ENCODE peak calls at places on chromosomes 11 and 22, in eight cellular contexts. K, S, L, T, I, J, Y and V are unnamed samples.
A peak's percentile ranks its signal among the peaks of the same experiment; 100 is the strongest.

GRCh38 chr22:50257451-50258360 is 3.8 kb downstream of the MAPK12 start:
- DNase-seq in J (no peak), L (no peak), S (no peak), Y (no peak), K (no peak), T (no peak), I (no peak), V (no peak)

GRCh38 chr22:40721266-40721665 is 42.0 kb downstream of the MCHR1 start:
- DNase-seq in K (peak; percentile 71), S (no peak), L (no peak), J (no peak), I (no peak), Y (peak; percentile 71), T (no peak), V (no peak)

GRCh38 chr11:3929232-3929631 is 73.8 kb downstream of the STIM1 start:
- DNase-seq in S (no peak), K (no peak), Y (peak; percentile 49), L (no peak), J (no peak), T (no peak), I (no peak), V (no peak)

GRCh38 chr11:15157181-15157580 is 42.5 kb downstream of the INSC start:
- DNase-seq in Y (peak; percentile 93), K (no peak), I (no peak), L (no peak), T (no peak), J (no peak), S (no peak), V (peak; percentile 69)

GRCh38 chr11:84800755-84801346 is 826.3 kb downstream of the DLG2 start:
- DNase-seq in L (no peak), S (no peak), I (peak; percentile 15), J (no peak), T (no peak), Y (peak; percentile 36), K (peak; percentile 40), V (no peak)

GRCh38 chr11:35623708-35624168 is 5.5 kb downstream of the FJX1 start:
- DNase-seq in L (no peak), T (no peak), Y (peak; percentile 94), I (peak; percentile 59), S (no peak), K (no peak), J (no peak), V (peak; percentile 91)

GRCh38 chr11:9688716-9689511 is 25.0 kb downstream of the SWAP70 start:
- DNase-seq in S (no peak), J (no peak), L (no peak), K (no peak), I (peak; percentile 39), T (no peak), Y (peak; percentile 81), V (peak; percentile 63)

GRCh38 chr11:34773826-34774225 is 142.4 kb downstream of the APIP start:
- DNase-seq in I (peak; percentile 6), T (no peak), J (no peak), S (no peak), L (no peak), K (peak; percentile 68), Y (peak; percentile 23), V (no peak)

GRCh38 chr22:38868886-38869381 is 3.1 kb downstream of the CBX6 start:
- DNase-seq in J (no peak), Y (peak; percentile 51), I (peak; percentile 10), S (peak; percentile 88), T (peak; percentile 93), L (peak; percentile 84), K (no peak), V (no peak)

GRCh38 chr11:12103411-12104225 is 6.8 kb upstream of the MICAL2 start:
- DNase-seq in L (no peak), Y (no peak), S (no peak), J (no peak), I (no peak), K (no peak), T (peak; percentile 68), V (no peak)

GRCh38 chr22:44192811-44193536 is 12.2 kb downstream of the PARVG start:
- DNase-seq in I (no peak), Y (no peak), K (no peak), J (no peak), L (no peak), S (no peak), T (peak; percentile 77), V (no peak)

GRCh38 chr22:41197808-41198585 is 7.1 kb upstream of the L3MBTL2 start:
- DNase-seq in Y (no peak), L (peak; percentile 55), S (no peak), T (no peak), I (no peak), K (peak; percentile 62), J (no peak), V (no peak)

GRCh38 chr11:98227266-98227665 is 793.5 kb upstream of the CNTN5 start:
- DNase-seq in T (no peak), Y (no peak), I (no peak), J (no peak), L (no peak), K (no peak), S (no peak), V (no peak)

GRCh38 chr22:29519996-29520395 is 33.6 kb downstream of the THOC5 start:
- DNase-seq in T (no peak), S (no peak), L (no peak), K (no peak), I (no peak), Y (no peak), J (no peak), V (no peak)

GRCh38 chr22:25729595-25729994 is 12.4 kb upstream of the MYO18B start:
- DNase-seq in L (no peak), Y (no peak), T (peak; percentile 57), K (no peak), S (no peak), J (no peak), I (no peak), V (no peak)

GRCh38 chr11:12016246-12016645 is 7.8 kb upstream of the DKK3 start:
- DNase-seq in J (no peak), T (peak; percentile 14), L (no peak), I (no peak), K (no peak), Y (no peak), S (no peak), V (no peak)

GRCh38 chr11:8333431-8334401 is 70.0 kb upstream of the LMO1 start:
- DNase-seq in I (no peak), L (no peak), K (peak; percentile 83), J (no peak), S (no peak), Y (no peak), T (no peak), V (no peak)

GRCh38 chr22:29476116-29476515 is 3.9 kb upstream of the NEFH start:
- DNase-seq in S (no peak), J (no peak), Y (no peak), K (no peak), I (no peak), T (no peak), L (no peak), V (no peak)

GRCh38 chr22:29816128-29816527 is 21.9 kb downstream of the ASCC2 start:
- DNase-seq in Y (no peak), K (no peak), S (no peak), J (no peak), L (no peak), T (no peak), I (no peak), V (no peak)

GRCh38 chr11:110029714-110030113 is 63.5 kb upstream of the ZC3H12C start:
- DNase-seq in J (no peak), I (no peak), S (no peak), Y (no peak), K (no peak), L (no peak), T (no peak), V (no peak)

GRCh38 chr11:67407700-67408163 is 3.8 kb downstream of the TBC1D10C start:
- DNase-seq in S (no peak), Y (no peak), K (no peak), I (no peak), T (no peak), J (no peak), L (no peak), V (no peak)
- H3K4me3 ChIP-seq in S (no peak overlapping the region), Y (no peak overlapping the region), K (no peak overlapping the region), I (no peak overlapping the region), T (no peak overlapping the region), J (no peak overlapping the region), L (no peak overlapping the region), V (no peak overlapping the region)

GRCh38 chr22:27601195-27601594 is 200.4 kb downstream of the MN1 start:
- DNase-seq in S (no peak), T (no peak), K (no peak), Y (no peak), J (no peak), L (no peak), I (no peak), V (no peak)

GRCh38 chr22:27602390-27602789 is 199.2 kb downstream of the MN1 start:
- DNase-seq in S (no peak), Y (no peak), T (no peak), L (no peak), J (no peak), I (no peak), K (no peak), V (no peak)

GRCh38 chr22:27603111-27603822 is 198.3 kb downstream of the MN1 start:
- DNase-seq in J (no peak), I (no peak), S (no peak), L (no peak), K (no peak), T (no peak), Y (no peak), V (no peak)

GRCh38 chr22:27605390-27605789 is 196.2 kb downstream of the MN1 start:
- DNase-seq in I (no peak), J (no peak), K (no peak), S (no peak), L (no peak), T (no peak), Y (no peak), V (no peak)

GRCh38 chr22:27603823-27604190 is 197.7 kb downstream of the MN1 start:
- DNase-seq in K (no peak), T (no peak), S (no peak), J (no peak), L (no peak), I (no peak), Y (no peak), V (no peak)
- TF ChIP-seq CTCF in K (no peak), T (no peak), S (no peak), J (no peak), L (no peak), I (no peak), Y (no peak), V (no peak)

DNA sequence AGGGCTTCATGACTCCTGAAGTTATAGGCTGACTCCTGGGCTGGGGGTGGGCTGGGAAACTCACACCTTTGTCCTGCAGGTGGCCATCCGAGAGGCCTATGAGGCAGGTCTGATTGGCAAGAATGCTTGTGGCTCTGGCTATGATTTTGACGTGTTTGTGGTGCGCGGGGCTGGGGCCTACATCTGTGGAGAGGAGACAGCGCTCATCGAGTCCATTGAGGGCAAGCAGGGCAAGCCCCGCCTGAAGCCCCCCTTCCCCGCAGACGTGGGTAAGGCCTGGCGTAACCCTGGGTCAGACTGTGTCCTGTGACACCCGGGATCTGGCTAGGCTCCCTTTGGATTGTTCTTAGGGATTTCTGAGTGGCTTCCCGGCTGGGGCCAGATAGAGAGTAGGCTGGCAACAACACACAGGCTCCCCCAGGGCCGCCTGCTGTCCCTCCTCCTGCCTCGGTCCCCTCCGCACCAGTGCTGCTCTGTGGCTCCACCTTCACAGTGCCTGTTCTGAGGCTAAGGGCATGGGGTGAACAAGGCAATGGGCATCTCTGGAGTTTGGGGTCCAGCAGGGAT is 3.6 kb downstream of the NDUFV1 start:
- DNase-seq in L (no peak), K (no peak), J (no peak), S (no peak), I (no peak), T (no peak), Y (no peak), V (no peak)
- H3K4me3 ChIP-seq in L (no peak overlapping the region), K (no peak overlapping the region), J (no peak overlapping the region), S (no peak overlapping the region), I (no peak overlapping the region), T (no peak overlapping the region), Y (no peak overlapping the region), V (no peak overlapping the region)

GRCh38 chr22:27627444-27627833 is 174.1 kb downstream of the MN1 start:
- DNase-seq in Y (no peak), I (no peak), J (no peak), S (no peak), K (no peak), T (no peak), L (no peak), V (no peak)
- TF ChIP-seq CTCF in Y (no peak), I (peak; percentile 24), J (no peak), S (no peak), K (no peak), T (no peak), L (no peak), V (no peak)